ENCODE peak calls at places on chromosomes 13 and 19, in four cellular contexts. M is H1, N is HepG2, O is GM12878. W is an unnamed sample. For H3K4me1, the result is how much of the 10 kb centered on the place peaks cover.

GRCh38 chr19:1066748-1067340 is at the start of gene ARHGAP45:
- DNase-seq in M (peak), N (no peak), O (no peak), W (no peak)

GRCh38 chr13:51532736-51533197 is 51.5 kb upstream of the WDFY2 start:
- DNase-seq in M (no peak), N (no peak), O (no peak), W (no peak)

GRCh38 chr13:33106656-33107402 is 90.6 kb downstream of the KL start:
- DNase-seq in M (no peak), N (no peak), O (no peak), W (no peak)

GRCh38 chr13:39317284-39317683 is 279.0 kb downstream of the NHLRC3 start:
- DNase-seq in M (no peak), N (no peak), O (no peak), W (no peak)

GRCh38 chr13:44812818-44813217 is 176.5 kb downstream of the NUFIP1 start:
- DNase-seq in M (no peak), N (no peak), O (no peak), W (no peak)

GRCh38 chr13:19184176-19184575 is 2.6 kb upstream of the TUBA3C start:
- DNase-seq in M (no peak), N (no peak), O (no peak), W (no peak)

GRCh38 chr13:46031581-46032263 is 20.8 kb downstream of the ZC3H13 start:
- DNase-seq in M (no peak), N (peak), O (no peak), W (no peak)

GRCh38 chr13:43159007-43159406 is 135.6 kb downstream of the DNAJC15 start:
- DNase-seq in M (no peak), N (no peak), O (no peak), W (no peak)

GRCh38 chr13:93336733-93337132 is 110.1 kb downstream of the GPC6 start:
- DNase-seq in M (no peak), N (no peak), O (no peak), W (no peak)

DNA sequence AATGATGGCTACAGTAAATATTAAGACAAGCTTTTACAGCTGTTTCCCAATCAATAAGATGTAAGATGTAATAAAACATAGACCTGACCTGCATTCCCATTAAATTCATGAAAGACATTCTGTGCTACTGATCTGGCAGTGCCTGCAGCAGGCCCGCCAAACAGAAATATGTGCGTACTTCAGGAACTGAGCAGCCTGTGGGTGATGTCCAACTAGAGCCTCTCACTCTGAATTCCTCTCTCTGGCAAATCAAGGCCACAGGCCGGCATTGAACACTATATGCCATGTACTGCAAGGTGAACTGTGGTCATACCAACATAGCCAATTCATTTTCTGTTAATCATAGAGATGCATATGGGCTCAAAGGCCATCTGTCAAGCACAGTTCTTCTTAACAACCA is 17.8 kb downstream of the SHISA2 start:
- DNase-seq in M (no peak), N (no peak), O (no peak), W (no peak)
- TF ChIP-seq ZNF274 in M (no peak), N (no peak), O (no peak), W (no peak)

DNA sequence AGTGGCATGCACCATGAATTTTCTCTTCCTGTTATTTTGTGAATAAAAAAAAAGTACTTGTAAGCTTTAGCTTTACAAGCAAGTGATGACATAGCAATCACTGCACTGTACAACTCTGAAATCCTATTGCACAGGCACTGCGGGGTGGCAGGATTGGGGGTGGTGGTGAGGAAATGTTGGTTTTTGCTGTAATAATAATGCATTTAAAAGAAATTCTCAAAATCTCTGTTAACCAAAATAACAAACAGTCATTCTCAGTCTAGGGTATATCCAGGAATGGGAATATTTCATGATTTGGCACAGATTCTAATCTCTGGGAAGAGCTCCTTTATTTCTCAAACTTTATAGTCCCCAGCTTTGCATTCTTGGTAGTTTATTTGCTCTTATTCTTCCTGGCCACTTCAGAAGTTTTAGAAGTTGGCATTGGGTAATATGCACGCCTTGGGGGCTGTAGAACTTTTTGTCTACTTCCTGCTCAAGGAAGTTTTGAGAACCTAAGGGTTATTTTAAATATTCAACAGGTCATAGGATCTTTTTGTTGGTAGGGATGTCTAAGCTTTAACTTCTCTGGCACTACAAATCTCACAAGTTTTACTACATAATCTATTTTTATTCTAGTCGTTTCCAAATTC is 353.0 kb upstream of the KLF12 start:
- DNase-seq in M (no peak), N (no peak), O (no peak), W (no peak)
- TF ChIP-seq SUZ12 in M (no peak), N (no peak), O (no peak), W (no peak)

DNA sequence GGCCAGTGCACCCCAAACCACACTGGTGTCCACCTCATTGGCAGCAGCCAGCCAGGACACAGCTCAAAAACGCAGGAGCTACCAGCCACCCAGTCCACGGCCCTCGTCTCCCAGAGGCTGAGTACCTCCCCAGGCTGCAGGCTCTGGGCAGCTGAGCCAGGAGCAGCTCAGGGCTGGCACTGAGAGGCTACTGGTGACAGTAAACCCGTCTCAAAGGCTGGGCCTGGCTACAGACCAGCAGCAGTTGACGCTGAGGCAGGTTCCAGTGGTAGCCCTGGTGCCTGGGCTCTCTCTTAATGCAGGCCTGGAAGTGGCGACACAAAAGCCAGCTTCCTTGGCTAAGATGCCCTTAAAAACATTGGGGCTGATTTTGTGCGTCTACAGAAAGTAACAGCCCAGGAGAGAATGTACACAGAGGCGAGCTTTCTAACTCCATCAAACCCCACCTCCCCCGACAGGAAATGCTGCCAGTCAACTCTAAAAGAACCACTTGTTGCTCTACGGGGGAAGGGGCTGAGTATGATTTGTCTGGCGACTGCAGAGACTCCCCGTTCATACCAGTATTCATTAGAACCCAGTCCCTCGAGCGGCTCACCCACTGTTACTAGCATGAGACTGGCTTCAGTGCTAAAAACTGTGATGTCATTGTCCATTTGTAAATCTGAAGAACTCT is 126.3 kb downstream of the STK24 start:
- DNase-seq in M (no peak), N (peak), O (no peak), W (no peak)
- H3K4me1 ChIP-seq in M (under half), N (under half), O (under half), W (under half)

GRCh38 chr19:28314771-28315170 is 898.2 kb downstream of the UQCRFS1 start:
- DNase-seq in M (no peak), N (no peak), O (no peak), W (no peak)
- TF ChIP-seq ZNF274 in M (no peak), N (no peak), O (no peak), W (no peak)

GRCh38 chr19:14495678-14496028 is 274 bp downstream of the GIPC1 start:
- DNase-seq in M (no peak), N (no peak), O (no peak), W (no peak)

GRCh38 chr19:14496849-14497346 is 971 bp upstream of the GIPC1 start:
- DNase-seq in M (no peak), N (no peak), O (no peak), W (no peak)

GRCh38 chr19:14497347-14497921 is 1.5 kb upstream of the GIPC1 start:
- DNase-seq in M (no peak), N (peak), O (no peak), W (no peak)

GRCh38 chr19:14494910-14495677 is 833 bp downstream of the GIPC1 start:
- DNase-seq in M (no peak), N (no peak), O (no peak), W (no peak)

GRCh38 chr19:14496029-14496848 is at the start of gene GIPC1:
- DNase-seq in M (peak), N (peak), O (peak), W (peak)
- TF ChIP-seq SUZ12 in M (no peak), N (no peak), O (no peak), W (no peak)

GRCh38 chr13:110300090-110300815 is 6.7 kb downstream of the COL4A1 start:
- DNase-seq in M (no peak), N (no peak), O (no peak), W (no peak)
- H3K4me1 ChIP-seq in M (under half), N (under half), O (under half), W (under half)

GRCh38 chr19:16297575-16298178 is 26.9 kb upstream of the KLF2 start:
- DNase-seq in M (no peak), N (no peak), O (no peak), W (no peak)
- TF ChIP-seq ZNF274 in M (no peak), N (no peak), O (no peak), W (no peak)

DNA sequence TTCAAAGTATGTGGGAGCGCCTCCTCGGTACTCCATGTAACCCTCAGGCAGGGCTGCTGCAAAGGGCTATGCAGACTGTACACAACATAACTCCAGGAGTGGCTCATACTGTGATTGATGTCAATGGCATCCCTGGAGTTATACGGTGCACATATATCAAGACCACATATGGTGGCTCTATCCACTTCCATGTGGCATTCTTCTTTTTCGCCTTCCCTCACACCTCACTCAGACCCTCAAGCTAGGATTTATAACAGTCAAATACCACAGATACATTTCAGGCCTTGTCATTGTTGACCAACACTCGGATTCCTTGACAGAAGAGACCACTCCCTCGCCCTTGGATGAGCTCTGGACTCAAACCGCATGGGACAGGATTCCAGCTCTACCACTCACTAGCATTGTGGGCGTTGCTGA is 11.3 kb upstream of the UBL3 start:
- DNase-seq in M (no peak), N (peak), O (no peak), W (no peak)
- TF ChIP-seq SUZ12 in M (no peak), N (no peak), O (no peak), W (no peak)